ENCODE peak calls at places on chromosomes 7 and 10, in eight cellular contexts. J is stimulated activated CD4-positive, alpha-beta T cell treated with anti-CD3 and anti-CD28 coated beads, Interleukin-4, amount 100 ng/mL, for 4 hours; B is 8988T; G is DND-41; O is NCI-H1105 treated with DMSO at 0.1 percent for 48 hours; T is activated CD8-positive, alpha-beta memory T cell treated with anti-CD3 and anti-CD28 coated beads for 1 hour; A is activated T-cell treated with anti-CD3 and anti-CD28 coated beads for 1 hour; D is OCI-LY7. Z is an unnamed sample.

GRCh38 chr7:28381466-28381865 is 30.9 kb upstream of the CREB5 start:
- DNase-seq in J (no peak), B (no peak), G (no peak), O (no peak), T (no peak), A (no peak), D (no peak), Z (no peak)

GRCh38 chr7:93016085-93016471 is 101.7 kb downstream of the SAMD9 start:
- DNase-seq in J (no peak), B (no peak), G (no peak), O (no peak), T (no peak), A (no peak), D (no peak), Z (no peak)

GRCh38 chr7:104156842-104157277 is 51.0 kb downstream of the ORC5 start:
- DNase-seq in J (no peak), B (no peak), G (no peak), O (peak; percentile 64), T (no peak), A (no peak), D (peak; percentile 39), Z (peak; percentile 8)

GRCh38 chr7:26199301-26200112 is 1.0 kb downstream of the HNRNPA2B1 start:
- DNase-seq in J (peak; percentile 60), B (no peak), G (peak; percentile 75), O (peak; percentile 71), T (peak; percentile 44), A (peak; percentile 63), D (peak; percentile 73), Z (peak; percentile 28)

GRCh38 chr7:107113866-107114265 is 54.9 kb upstream of the HBP1 start:
- DNase-seq in J (no peak), B (no peak), G (no peak), O (no peak), T (no peak), A (no peak), D (no peak), Z (no peak)

GRCh38 chr10:25390733-25391132 is 215.9 kb downstream of the GPR158 start:
- DNase-seq in J (no peak), B (no peak), G (no peak), O (no peak), T (no peak), A (no peak), D (no peak), Z (no peak)

GRCh38 chr10:42593284-42593683 is 45.1 kb downstream of the ZNF33B start:
- DNase-seq in J (no peak), B (no peak), G (no peak), O (no peak), T (no peak), A (no peak), D (no peak), Z (no peak)

GRCh38 chr10:35613107-35613440 is 7.9 kb downstream of the GJD4 start:
- DNase-seq in J (no peak), B (no peak), G (no peak), O (no peak), T (no peak), A (no peak), D (no peak), Z (no peak)

GRCh38 chr7:155521743-155522398 is 24.5 kb downstream of the CNPY1 start:
- DNase-seq in J (no peak), B (no peak), G (no peak), O (no peak), T (no peak), A (no peak), D (no peak), Z (no peak)

GRCh38 chr7:21851445-21852043 is 94.2 kb downstream of the CDCA7L start:
- DNase-seq in J (no peak), B (no peak), G (no peak), O (no peak), T (no peak), A (no peak), D (no peak), Z (no peak)

GRCh38 chr7:43511029-43511428 is 71.9 kb upstream of the STK17A start:
- DNase-seq in J (no peak), B (no peak), G (no peak), O (no peak), T (no peak), A (no peak), D (no peak), Z (no peak)

GRCh38 chr7:93851536-93851935 is 39.0 kb downstream of the TFPI2 start:
- DNase-seq in J (no peak), B (no peak), G (no peak), O (no peak), T (no peak), A (no peak), D (no peak), Z (no peak)

GRCh38 chr10:90887555-90887954 is 15.8 kb downstream of the RPP30 start:
- DNase-seq in J (no peak), B (no peak), G (no peak), O (no peak), T (no peak), A (no peak), D (no peak), Z (no peak)

GRCh38 chr7:133479456-133480097 is 226.7 kb downstream of the EXOC4 start:
- DNase-seq in J (no peak), B (no peak), G (no peak), O (no peak), T (no peak), A (no peak), D (no peak), Z (no peak)

GRCh38 chr10:11440250-11441150 is 170.9 kb downstream of the USP6NL start:
- DNase-seq in J (peak; percentile 12), B (no peak), G (no peak), O (no peak), T (no peak), A (no peak), D (no peak), Z (no peak)

GRCh38 chr10:115947104-115947503 is 325.9 kb downstream of the GFRA1 start:
- DNase-seq in J (no peak), B (no peak), G (no peak), O (no peak), T (no peak), A (no peak), D (no peak), Z (peak; percentile 22)

GRCh38 chr7:42645906-42646305 is 266.0 kb downstream of the C7orf25 start:
- DNase-seq in J (no peak), B (no peak), G (no peak), O (no peak), T (no peak), A (no peak), D (no peak), Z (no peak)

GRCh38 chr7:29033584-29033983 is 75.5 kb upstream of the TRIL start:
- DNase-seq in J (no peak), B (no peak), G (no peak), O (no peak), T (no peak), A (no peak), D (no peak), Z (no peak)

GRCh38 chr7:68938151-68938550 is 660.1 kb upstream of the AUTS2 start:
- DNase-seq in J (no peak), B (no peak), G (no peak), O (no peak), T (no peak), A (no peak), D (no peak), Z (no peak)

GRCh38 chr10:26839966-26840627 is 20.7 kb downstream of the ABI1 start:
- DNase-seq in J (no peak), B (no peak), G (no peak), O (peak; percentile 3), T (no peak), A (no peak), D (no peak), Z (no peak)

GRCh38 chr7:91266931-91267557 is 2.8 kb downstream of the FZD1 start:
- DNase-seq in J (no peak), B (no peak), G (no peak), O (no peak), T (no peak), A (no peak), D (no peak), Z (peak; percentile 53)

GRCh38 chr7:154484406-154484805 is 432.2 kb downstream of the DPP6 start:
- DNase-seq in J (no peak), B (no peak), G (no peak), O (peak; percentile 96), T (no peak), A (no peak), D (no peak), Z (no peak)

GRCh38 chr10:130745831-130746230 is 565.7 kb downstream of the TCERG1L start:
- DNase-seq in J (no peak), B (no peak), G (no peak), O (no peak), T (no peak), A (no peak), D (no peak), Z (no peak)

GRCh38 chr10:107814865-107815487 is 650.5 kb upstream of the SORCS1 start:
- DNase-seq in J (no peak), B (no peak), G (peak; percentile 9), O (peak; percentile 19), T (no peak), A (no peak), D (peak; percentile 16), Z (peak; percentile 23)

GRCh38 chr7:2000801-2001321 is 231.9 kb downstream of the MAD1L1 start:
- DNase-seq in J (no peak), B (no peak), G (no peak), O (no peak), T (no peak), A (no peak), D (no peak), Z (no peak)